ENCODE peak calls at places on chromosomes 5 and 9, in seven cellular contexts. A is tibial artery; Z is activated effector memory CD4-positive, alpha-beta T cell treated with Interleukin-2 at 50 U/mL for 16 hours; Y is GDM1; W is lower leg skin; B is keratinocyte; X is mesenteric fat pad. J is an unnamed sample.
A peak's percentile ranks its signal among the peaks of the same experiment; 100 is the strongest.

GRCh38 chr5:65021527-65022226 is 252.9 kb downstream of the CWC27 start:
- DNase-seq in A (no peak), Z (no peak), Y (no peak), W (no peak), B (no peak), X (no peak), J (no peak)

GRCh38 chr5:18141260-18141659 is 507.0 kb downstream of the TAF11L14 start:
- DNase-seq in A (no peak), Z (no peak), Y (no peak), W (no peak), B (no peak), X (no peak), J (no peak)

GRCh38 chr5:141488591-141489478 is at the start of gene PCDHGC5:
- DNase-seq in A (no peak), Z (no peak), Y (no peak), W (peak; percentile 78), B (peak; percentile 46), X (peak; percentile 39), J (peak; percentile 59)

GRCh38 chr5:58087131-58087530 is 372.8 kb downstream of the PLK2 start:
- DNase-seq in A (no peak), Z (no peak), Y (no peak), W (no peak), B (no peak), X (no peak), J (no peak)

GRCh38 chr9:68492801-68493200 is 47.9 kb downstream of the TMEM252 start:
- DNase-seq in A (no peak), Z (no peak), Y (no peak), W (no peak), B (no peak), X (no peak), J (no peak)

GRCh38 chr5:76809141-76809540 is 9.7 kb upstream of the F2RL1 start:
- DNase-seq in A (no peak), Z (no peak), Y (no peak), W (no peak), B (no peak), X (no peak), J (no peak)

GRCh38 chr5:150486402-150487198 is 21.3 kb upstream of the NDST1 start:
- DNase-seq in A (no peak), Z (peak; percentile 34), Y (peak; percentile 47), W (no peak), B (no peak), X (no peak), J (peak; percentile 70)

GRCh38 chr5:83552275-83552674 is 80.7 kb downstream of the VCAN start:
- DNase-seq in A (no peak), Z (no peak), Y (no peak), W (no peak), B (no peak), X (no peak), J (no peak)

GRCh38 chr9:138052322-138052615 is 174.7 kb downstream of the CACNA1B start:
- DNase-seq in A (no peak), Z (no peak), Y (no peak), W (peak; percentile 50), B (no peak), X (no peak), J (peak; percentile 11)

GRCh38 chr5:147441191-147441695 is 68.6 kb downstream of the DPYSL3 start:
- DNase-seq in A (no peak), Z (no peak), Y (no peak), W (no peak), B (no peak), X (no peak), J (no peak)

GRCh38 chr5:119322312-119322947 is 33.4 kb upstream of the TNFAIP8 start:
- DNase-seq in A (no peak), Z (no peak), Y (no peak), W (no peak), B (no peak), X (no peak), J (no peak)

GRCh38 chr5:67619235-67619634 is 422.6 kb upstream of the CD180 start:
- DNase-seq in A (no peak), Z (no peak), Y (no peak), W (no peak), B (no peak), X (no peak), J (no peak)

GRCh38 chr5:122492675-122493074 is 180.6 kb downstream of the SNCAIP start:
- DNase-seq in A (no peak), Z (no peak), Y (no peak), W (no peak), B (no peak), X (no peak), J (no peak)

GRCh38 chr9:92590386-92590785 is 54.6 kb upstream of the ECM2 start:
- DNase-seq in A (peak; percentile 82), Z (no peak), Y (peak; percentile 7), W (peak; percentile 93), B (no peak), X (no peak), J (peak; percentile 77)

GRCh38 chr9:136292591-136293448 is 11.1 kb downstream of the CCDC187 start:
- DNase-seq in A (no peak), Z (no peak), Y (no peak), W (no peak), B (no peak), X (no peak), J (no peak)

GRCh38 chr5:21236896-21237830 is 1249.2 kb upstream of the CDH18 start:
- DNase-seq in A (no peak), Z (no peak), Y (no peak), W (no peak), B (peak; percentile 23), X (no peak), J (no peak)

GRCh38 chr9:115997923-115998322 is 155.7 kb upstream of the PAPPA start:
- DNase-seq in A (no peak), Z (no peak), Y (no peak), W (no peak), B (no peak), X (no peak), J (no peak)

GRCh38 chr5:113249216-113249615 is 185.6 kb downstream of the TSSK1B start:
- DNase-seq in A (no peak), Z (no peak), Y (no peak), W (no peak), B (no peak), X (no peak), J (no peak)

GRCh38 chr9:111108946-111109345 is 70.7 kb upstream of the LPAR1 start:
- DNase-seq in A (no peak), Z (no peak), Y (peak; percentile 6), W (no peak), B (no peak), X (no peak), J (no peak)

GRCh38 chr9:99180662-99181061 is 41.1 kb downstream of the ALG2 start:
- DNase-seq in A (no peak), Z (no peak), Y (no peak), W (peak; percentile 78), B (no peak), X (no peak), J (no peak)

GRCh38 chr9:94757158-94757557 is 30.7 kb downstream of the AOPEP start:
- DNase-seq in A (no peak), Z (no peak), Y (no peak), W (no peak), B (no peak), X (no peak), J (no peak)

GRCh38 chr5:19270153-19270552 is 717.8 kb downstream of the CDH18 start:
- DNase-seq in A (no peak), Z (no peak), Y (no peak), W (no peak), B (no peak), X (no peak), J (no peak)

GRCh38 chr9:125066839-125067619 is 76.3 kb downstream of the SCAI start:
- DNase-seq in A (no peak), Z (no peak), Y (no peak), W (peak; percentile 85), B (no peak), X (no peak), J (no peak)

GRCh38 chr5:143431789-143432188 is 28.3 kb upstream of the NR3C1 start:
- DNase-seq in A (no peak), Z (no peak), Y (no peak), W (no peak), B (no peak), X (no peak), J (no peak)

GRCh38 chr5:98770158-98770910 is 3.1 kb upstream of the RGMB start:
- DNase-seq in A (peak; percentile 68), Z (peak; percentile 16), Y (no peak), W (peak; percentile 92), B (no peak), X (no peak), J (peak; percentile 80)

GRCh38 chr5:78399115-78399514 is 38.7 kb downstream of the SCAMP1 start:
- DNase-seq in A (no peak), Z (no peak), Y (no peak), W (no peak), B (no peak), X (no peak), J (no peak)

J was measured in aorta.